ENCODE peak calls at places on chromosome 22, in eight cellular contexts. K is M059J; X is aorta; Q is retina; R is NCI-H1417; G is endothelial cell of umbilical vein; P is amniotic stem cell; A is stimulated activated naive CD8-positive, alpha-beta T cell treated with anti-CD3 and anti-CD28 coated beads, Interleukin-15, Interleukin-2, amounts not matched to agents 100 U/mL and 50 U/mL, for 24 hours. H is an unnamed sample.

GRCh38 chr22:40046126-40046525 is 51.4 kb downstream of the FAM83F start:
- DNase-seq in K (no peak), X (no peak), Q (no peak), R (no peak), G (no peak), P (no peak), A (peak; percentile 34), H (no peak)

GRCh38 chr22:41976070-41976901 is 7.0 kb downstream of the SEPTIN3 start:
- DNase-seq in K (no peak), X (no peak), Q (peak; percentile 82), R (peak; percentile 66), G (no peak), P (no peak), A (peak; percentile 57), H (no peak)

GRCh38 chr22:36435516-36436415 is 45.7 kb downstream of the TXN2 start:
- DNase-seq in K (peak; percentile 30), X (no peak), Q (no peak), R (peak; percentile 6), G (no peak), P (no peak), A (peak; percentile 71), H (no peak)

GRCh38 chr22:49672013-49672516 is 155.6 kb downstream of the BRD1 start:
- DNase-seq in K (no peak), X (peak; percentile 12), Q (no peak), R (no peak), G (no peak), P (no peak), A (no peak), H (no peak)

GRCh38 chr22:49327411-49327810 is 500.3 kb downstream of the BRD1 start:
- DNase-seq in K (no peak), X (no peak), Q (no peak), R (no peak), G (no peak), P (no peak), A (no peak), H (no peak)

GRCh38 chr22:48673806-48674500 is 1153.7 kb downstream of the BRD1 start:
- DNase-seq in K (no peak), X (no peak), Q (no peak), R (no peak), G (no peak), P (no peak), A (no peak), H (no peak)

GRCh38 chr22:47619631-47620030 is 857.2 kb downstream of the TBC1D22A start:
- DNase-seq in K (no peak), X (no peak), Q (no peak), R (no peak), G (no peak), P (no peak), A (no peak), H (no peak)

GRCh38 chr22:33529424-33530113 is 390.7 kb downstream of the LARGE1 start:
- DNase-seq in K (peak; percentile 24), X (no peak), Q (no peak), R (no peak), G (no peak), P (no peak), A (no peak), H (peak; percentile 45)

GRCh38 chr22:50245214-50246072 is 620 bp upstream of the TUBGCP6 start:
- DNase-seq in K (peak; percentile 14), X (no peak), Q (no peak), R (no peak), G (no peak), P (no peak), A (no peak), H (no peak)

GRCh38 chr22:49983148-49984042 is 22.8 kb downstream of the PIM3 start:
- DNase-seq in K (no peak), X (peak; percentile 44), Q (peak; percentile 21), R (no peak), G (no peak), P (no peak), A (no peak), H (no peak)

GRCh38 chr22:44638966-44639739 is 62.9 kb upstream of the PRR5 start:
- DNase-seq in K (peak; percentile 19), X (peak; percentile 65), Q (no peak), R (no peak), G (peak; percentile 36), P (no peak), A (no peak), H (no peak)

GRCh38 chr22:20724676-20725454 is 49.0 kb upstream of the SERPIND1 start:
- DNase-seq in K (no peak), X (peak; percentile 36), Q (no peak), R (no peak), G (no peak), P (no peak), A (no peak), H (no peak)

GRCh38 chr22:19063581-19064353 is 58.4 kb downstream of the DGCR2 start:
- DNase-seq in K (no peak), X (no peak), Q (no peak), R (no peak), G (peak; percentile 40), P (no peak), A (no peak), H (no peak)

GRCh38 chr22:27796829-27797792 is 4.4 kb downstream of the MN1 start:
- DNase-seq in K (no peak), X (no peak), Q (no peak), R (no peak), G (no peak), P (no peak), A (no peak), H (no peak)

GRCh38 chr22:47029244-47030001 is 267.0 kb downstream of the TBC1D22A start:
- DNase-seq in K (no peak), X (peak; percentile 38), Q (no peak), R (no peak), G (no peak), P (no peak), A (no peak), H (no peak)

GRCh38 chr22:21951931-21952465 is 650 bp downstream of the PPM1F start:
- DNase-seq in K (peak; percentile 25), X (peak; percentile 75), Q (peak; percentile 68), R (peak; percentile 24), G (peak; percentile 51), P (no peak), A (peak; percentile 30), H (no peak)

GRCh38 chr22:24836282-24836681 is 30.3 kb downstream of the SGSM1 start:
- DNase-seq in K (peak; percentile 17), X (no peak), Q (no peak), R (no peak), G (no peak), P (no peak), A (no peak), H (no peak)

GRCh38 chr22:22404598-22405284 is 103.8 kb downstream of the ZNF280B start:
- DNase-seq in K (no peak), X (no peak), Q (no peak), R (no peak), G (no peak), P (no peak), A (no peak), H (no peak)

H was measured in HT1080.